ENCODE peak calls at places on chromosomes 5 and 9, in nine cellular contexts. W, X, J, T, B, Z, Y, P and E are unnamed samples.

GRCh38 chr5:13816126-13816525 is 128.4 kb downstream of the DNAH5 start:
- DNase-seq in W (no peak), X (no peak), J (no peak), T (no peak), B (no peak), Z (no peak), Y (no peak), P (no peak), E (no peak)

GRCh38 chr9:18149457-18150011 is 324.4 kb upstream of the ADAMTSL1 start:
- DNase-seq in W (no peak), X (no peak), J (no peak), T (peak; percentile 18), B (no peak), Z (no peak), Y (no peak), P (no peak), E (no peak)

GRCh38 chr5:5456858-5457257 is 34.4 kb downstream of the ICE1 start:
- DNase-seq in W (no peak), X (no peak), J (no peak), T (no peak), B (no peak), Z (no peak), Y (no peak), P (no peak), E (no peak)

GRCh38 chr5:10021248-10021647 is 228.4 kb downstream of the ATPSCKMT start:
- DNase-seq in W (no peak), X (no peak), J (no peak), T (no peak), B (no peak), Z (no peak), Y (no peak), P (no peak), E (no peak)

GRCh38 chr5:110900829-110901228 is 162.0 kb downstream of the SLC25A46 start:
- DNase-seq in W (no peak), X (no peak), J (no peak), T (peak; percentile 49), B (no peak), Z (no peak), Y (no peak), P (no peak), E (no peak)

GRCh38 chr9:88691811-88692210 is 156.8 kb downstream of the NXNL2 start:
- DNase-seq in W (no peak), X (no peak), J (no peak), T (peak; percentile 59), B (no peak), Z (no peak), Y (no peak), P (no peak), E (no peak)

GRCh38 chr9:95756101-95756500 is 119.4 kb upstream of the ERCC6L2 start:
- DNase-seq in W (no peak), X (no peak), J (no peak), T (no peak), B (no peak), Z (no peak), Y (no peak), P (no peak), E (no peak)

GRCh38 chr9:116733010-116733641 is 46.0 kb downstream of the TRIM32 start:
- DNase-seq in W (no peak), X (no peak), J (no peak), T (no peak), B (no peak), Z (no peak), Y (no peak), P (no peak), E (no peak)

GRCh38 chr5:81212211-81212687 is 20.9 kb upstream of the CKMT2 start:
- DNase-seq in W (no peak), X (no peak), J (no peak), T (no peak), B (no peak), Z (peak; percentile 61), Y (no peak), P (peak; percentile 75), E (no peak)

GRCh38 chr5:89729623-89730390 is 679.7 kb downstream of the CETN3 start:
- DNase-seq in W (no peak), X (no peak), J (no peak), T (peak; percentile 23), B (no peak), Z (no peak), Y (no peak), P (peak; percentile 15), E (no peak)

GRCh38 chr9:89853931-89854330 is 249.1 kb downstream of the GADD45G start:
- DNase-seq in W (no peak), X (no peak), J (no peak), T (no peak), B (no peak), Z (no peak), Y (no peak), P (no peak), E (peak; percentile 26)

GRCh38 chr5:155278524-155278923 is 265.0 kb downstream of the KIF4B start:
- DNase-seq in W (no peak), X (no peak), J (no peak), T (no peak), B (no peak), Z (no peak), Y (no peak), P (no peak), E (no peak)

GRCh38 chr9:27880640-27881039 is 307.4 kb upstream of the C9orf72 start:
- DNase-seq in W (no peak), X (no peak), J (no peak), T (no peak), B (no peak), Z (no peak), Y (no peak), P (no peak), E (no peak)

GRCh38 chr5:39202594-39203290 is 16.6 kb downstream of the FYB1 start:
- DNase-seq in W (no peak), X (no peak), J (no peak), T (no peak), B (no peak), Z (no peak), Y (no peak), P (no peak), E (no peak)

GRCh38 chr5:132268698-132269551 is 11.4 kb downstream of the PDLIM4 start:
- DNase-seq in W (peak; percentile 39), X (no peak), J (no peak), T (peak; percentile 79), B (no peak), Z (no peak), Y (no peak), P (no peak), E (peak; percentile 55)

GRCh38 chr5:74257645-74258328 is 382.7 kb downstream of the ENC1 start:
- DNase-seq in W (no peak), X (peak; percentile 77), J (peak; percentile 87), T (peak; percentile 48), B (peak; percentile 75), Z (peak; percentile 50), Y (no peak), P (peak; percentile 72), E (peak; percentile 88)

GRCh38 chr5:59483971-59484472 is 409.5 kb downstream of the PDE4D start:
- DNase-seq in W (no peak), X (no peak), J (no peak), T (peak; percentile 6), B (no peak), Z (no peak), Y (no peak), P (no peak), E (no peak)

GRCh38 chr9:134538856-134539562 is 102.6 kb upstream of the COL5A1 start:
- DNase-seq in W (no peak), X (peak; percentile 10), J (no peak), T (no peak), B (peak; percentile 35), Z (no peak), Y (no peak), P (no peak), E (no peak)

GRCh38 chr5:150605546-150605945 is 34.9 kb upstream of the SYNPO start:
- DNase-seq in W (no peak), X (peak; percentile 6), J (no peak), T (no peak), B (no peak), Z (no peak), Y (no peak), P (no peak), E (no peak)

GRCh38 chr5:150606476-150606875 is 34.0 kb upstream of the SYNPO start:
- DNase-seq in W (no peak), X (no peak), J (no peak), T (no peak), B (peak; percentile 36), Z (no peak), Y (no peak), P (no peak), E (no peak)

GRCh38 chr5:150603491-150603890 is 37.0 kb upstream of the SYNPO start:
- DNase-seq in W (no peak), X (peak; percentile 4), J (no peak), T (no peak), B (peak; percentile 30), Z (no peak), Y (no peak), P (no peak), E (no peak)

GRCh38 chr5:150604010-150604409 is 36.5 kb upstream of the SYNPO start:
- DNase-seq in W (no peak), X (peak; percentile 14), J (no peak), T (no peak), B (peak; percentile 33), Z (no peak), Y (no peak), P (no peak), E (no peak)

GRCh38 chr5:150604894-150605440 is 35.5 kb upstream of the SYNPO start:
- DNase-seq in W (no peak), X (peak; percentile 3), J (no peak), T (no peak), B (peak; percentile 4), Z (no peak), Y (no peak), P (no peak), E (no peak)
- H3K4me1 ChIP-seq in W (no peaks in the 10 kb centered on the region), X (peaks cover 81% of the 10 kb centered on the region), J (peaks cover 26% of the 10 kb centered on the region), T (peaks cover 7% of the 10 kb centered on the region), B (peaks cover 51% of the 10 kb centered on the region), Z (peaks cover 26% of the 10 kb centered on the region), Y (no peaks in the 10 kb centered on the region), P (peaks cover 30% of the 10 kb centered on the region), E (peaks cover 77% of the 10 kb centered on the region)

GRCh38 chr5:134139377-134139851 is 24.9 kb downstream of the TCF7 start:
- DNase-seq in W (no peak), X (peak; percentile 19), J (no peak), T (no peak), B (peak; percentile 47), Z (peak; percentile 10), Y (peak; percentile 11), P (no peak), E (peak; percentile 53)
- H3K36me3 ChIP-seq in W (no peaks in the 10 kb centered on the region), X (peaks cover 46% of the 10 kb centered on the region), J (no peaks in the 10 kb centered on the region), T (peaks cover 8% of the 10 kb centered on the region), B (no peaks in the 10 kb centered on the region), Z (peaks cover 82% of the 10 kb centered on the region), Y (peaks cover 94% of the 10 kb centered on the region), P (no peaks in the 10 kb centered on the region), E (peaks cover 40% of the 10 kb centered on the region)

GRCh38 chr5:1793966-1794895 is 5.4 kb downstream of the MRPL36 start:
- DNase-seq in W (no peak), X (no peak), J (no peak), T (peak; percentile 87), B (no peak), Z (no peak), Y (no peak), P (no peak), E (no peak)
- H3K4me1 ChIP-seq in W (peaks cover 18% of the 10 kb centered on the region), X (peaks cover 57% of the 10 kb centered on the region), J (peaks cover 5% of the 10 kb centered on the region), T (peaks cover 59% of the 10 kb centered on the region), B (peaks cover 11% of the 10 kb centered on the region), Z (peaks cover 18% of the 10 kb centered on the region), Y (peaks cover 67% of the 10 kb centered on the region), P (peaks cover 7% of the 10 kb centered on the region), E (no peaks in the 10 kb centered on the region)

DNA sequence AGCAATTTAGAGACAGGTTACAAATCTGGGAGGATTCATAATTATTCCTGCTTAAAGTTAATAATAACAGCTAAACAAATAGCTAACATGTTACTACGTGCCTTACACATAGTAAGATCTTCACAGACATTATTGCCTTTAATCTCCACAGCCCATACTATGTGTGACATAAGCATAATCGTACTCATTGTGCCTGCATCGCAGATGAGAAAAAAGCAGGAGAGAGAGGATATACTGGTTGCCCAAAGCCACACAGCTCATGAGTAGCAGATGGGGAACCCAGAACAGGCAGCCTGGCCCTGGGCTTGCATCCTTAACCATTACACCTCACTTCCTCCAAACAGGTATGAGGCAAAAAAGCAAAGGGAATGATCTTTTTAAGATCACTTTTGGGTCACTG is 92.4 kb downstream of the GLIS3 start:
- DNase-seq in W (no peak), X (no peak), J (no peak), T (no peak), B (no peak), Z (no peak), Y (no peak), P (no peak), E (no peak)
- H3K36me3 ChIP-seq in W (peaks cover 8% of the 10 kb centered on the region), X (no peaks in the 10 kb centered on the region), J (no peaks in the 10 kb centered on the region), T (no peaks in the 10 kb centered on the region), B (no peaks in the 10 kb centered on the region), Z (no peaks in the 10 kb centered on the region), Y (no peaks in the 10 kb centered on the region), P (no peaks in the 10 kb centered on the region), E (no peaks in the 10 kb centered on the region)